ENCODE peak calls at places on chromosomes 7 and 10, in six cellular contexts. One of them, this sample, is unnamed.

GRCh38 chr10:77643795-77644468 is 6.3 kb upstream of the KCNMA1 start:
- DNase-seq in psoas muscle: no peak
- DNase-seq in NCI-H1417: peak; percentile 24
- DNase-seq in heart left ventricle: no peak
- DNase-seq in NCI-H1092 treated with DMSO at 0.1 percent for 48 hours: no peak
- DNase-seq in endothelial cell: peak; percentile 38
- DNase-seq in this sample: no peak

GRCh38 chr7:157016352-157017041 is 6.0 kb upstream of the MNX1 start:
- DNase-seq in psoas muscle: no peak
- DNase-seq in NCI-H1417: no peak
- DNase-seq in heart left ventricle: no peak
- DNase-seq in NCI-H1092 treated with DMSO at 0.1 percent for 48 hours: no peak
- DNase-seq in endothelial cell: no peak
- DNase-seq in this sample: no peak

GRCh38 chr10:6542999-6543430 is 37.1 kb downstream of the PRKCQ start:
- DNase-seq in psoas muscle: no peak
- DNase-seq in NCI-H1417: no peak
- DNase-seq in heart left ventricle: no peak
- DNase-seq in NCI-H1092 treated with DMSO at 0.1 percent for 48 hours: no peak
- DNase-seq in endothelial cell: no peak
- DNase-seq in this sample: no peak

GRCh38 chr7:48454750-48455192 is 283.5 kb downstream of the ABCA13 start:
- DNase-seq in psoas muscle: no peak
- DNase-seq in NCI-H1417: no peak
- DNase-seq in heart left ventricle: no peak
- DNase-seq in NCI-H1092 treated with DMSO at 0.1 percent for 48 hours: no peak
- DNase-seq in endothelial cell: no peak
- DNase-seq in this sample: no peak

GRCh38 chr7:141014091-141014490 is 661 bp downstream of the MRPS33 start:
- DNase-seq in psoas muscle: no peak
- DNase-seq in NCI-H1417: no peak
- DNase-seq in heart left ventricle: no peak
- DNase-seq in NCI-H1092 treated with DMSO at 0.1 percent for 48 hours: peak; percentile 87
- DNase-seq in endothelial cell: no peak
- DNase-seq in this sample: no peak

GRCh38 chr10:34081948-34082347 is 733.1 kb downstream of the PARD3 start:
- DNase-seq in psoas muscle: no peak
- DNase-seq in NCI-H1417: no peak
- DNase-seq in heart left ventricle: no peak
- DNase-seq in NCI-H1092 treated with DMSO at 0.1 percent for 48 hours: no peak
- DNase-seq in endothelial cell: no peak
- DNase-seq in this sample: no peak

GRCh38 chr10:1882168-1882567 is 144.8 kb upstream of the ADARB2 start:
- DNase-seq in psoas muscle: no peak
- DNase-seq in NCI-H1417: peak; percentile 4
- DNase-seq in heart left ventricle: no peak
- DNase-seq in NCI-H1092 treated with DMSO at 0.1 percent for 48 hours: no peak
- DNase-seq in endothelial cell: no peak
- DNase-seq in this sample: no peak

GRCh38 chr10:103076996-103077395 is 116.1 kb downstream of the NT5C2 start:
- DNase-seq in psoas muscle: no peak
- DNase-seq in NCI-H1417: no peak
- DNase-seq in heart left ventricle: no peak
- DNase-seq in NCI-H1092 treated with DMSO at 0.1 percent for 48 hours: no peak
- DNase-seq in endothelial cell: no peak
- DNase-seq in this sample: no peak

GRCh38 chr10:88702848-88703597 is 3.0 kb upstream of the LIPK start:
- DNase-seq in psoas muscle: no peak
- DNase-seq in NCI-H1417: peak; percentile 21
- DNase-seq in heart left ventricle: no peak
- DNase-seq in NCI-H1092 treated with DMSO at 0.1 percent for 48 hours: peak; percentile 9
- DNase-seq in endothelial cell: peak; percentile 29
- DNase-seq in this sample: no peak

GRCh38 chr10:77162697-77163096 is 474.9 kb downstream of the KCNMA1 start:
- DNase-seq in psoas muscle: no peak
- DNase-seq in NCI-H1417: no peak
- DNase-seq in heart left ventricle: no peak
- DNase-seq in NCI-H1092 treated with DMSO at 0.1 percent for 48 hours: no peak
- DNase-seq in endothelial cell: no peak
- DNase-seq in this sample: no peak

GRCh38 chr7:115462301-115463015 is 540.6 kb downstream of the MDFIC start:
- DNase-seq in psoas muscle: no peak
- DNase-seq in NCI-H1417: no peak
- DNase-seq in heart left ventricle: no peak
- DNase-seq in NCI-H1092 treated with DMSO at 0.1 percent for 48 hours: no peak
- DNase-seq in endothelial cell: no peak
- DNase-seq in this sample: no peak

GRCh38 chr10:3108033-3108432 is 40.7 kb downstream of the PFKP start:
- DNase-seq in psoas muscle: no peak
- DNase-seq in NCI-H1417: no peak
- DNase-seq in heart left ventricle: no peak
- DNase-seq in NCI-H1092 treated with DMSO at 0.1 percent for 48 hours: no peak
- DNase-seq in endothelial cell: no peak
- DNase-seq in this sample: no peak

GRCh38 chr7:125661-126060 is 66.7 kb upstream of the FAM20C start:
- DNase-seq in psoas muscle: no peak
- DNase-seq in NCI-H1417: no peak
- DNase-seq in heart left ventricle: no peak
- DNase-seq in NCI-H1092 treated with DMSO at 0.1 percent for 48 hours: no peak
- DNase-seq in endothelial cell: no peak
- DNase-seq in this sample: no peak

GRCh38 chr7:12229046-12229445 is 18.0 kb downstream of the TMEM106B start:
- DNase-seq in psoas muscle: no peak
- DNase-seq in NCI-H1417: no peak
- DNase-seq in heart left ventricle: no peak
- DNase-seq in NCI-H1092 treated with DMSO at 0.1 percent for 48 hours: no peak
- DNase-seq in endothelial cell: no peak
- DNase-seq in this sample: no peak

GRCh38 chr7:1829111-1829510 is 159.0 kb downstream of the ELFN1 start:
- DNase-seq in psoas muscle: no peak
- DNase-seq in NCI-H1417: no peak
- DNase-seq in heart left ventricle: no peak
- DNase-seq in NCI-H1092 treated with DMSO at 0.1 percent for 48 hours: no peak
- DNase-seq in endothelial cell: no peak
- DNase-seq in this sample: no peak

GRCh38 chr10:97498841-97499560 is at the start of gene UBTD1:
- DNase-seq in psoas muscle: peak; percentile 63
- DNase-seq in NCI-H1417: peak; percentile 4
- DNase-seq in heart left ventricle: peak; percentile 72
- DNase-seq in NCI-H1092 treated with DMSO at 0.1 percent for 48 hours: no peak
- DNase-seq in endothelial cell: peak; percentile 62
- DNase-seq in this sample: no peak

This sample was measured in DMS79.